ENCODE peak calls at places on chromosomes 12 and 14, in four cellular contexts. Y, D, B and M are unnamed samples.

GRCh38 chr12:45725631-45726593 is 3.6 kb upstream of the ARID2 start:
- DNase-seq in B (no peak), D (peak; percentile 31), Y (no peak), M (peak; percentile 65)

GRCh38 chr12:45988259-45988658 is 2.1 kb downstream of the SCAF11 start:
- DNase-seq in B (no peak), D (peak; percentile 40), Y (no peak), M (peak; percentile 48)

GRCh38 chr12:97748298-97748697 is 285.7 kb downstream of the RMST start:
- DNase-seq in B (no peak), D (no peak), Y (no peak), M (no peak)

GRCh38 chr12:56007892-56008471 is 10.9 kb downstream of the SUOX start:
- DNase-seq in D (peak; percentile 31), Y (no peak), B (peak; percentile 35), M (peak; percentile 15)

GRCh38 chr12:61920230-61920629 is 340.0 kb upstream of the USP15 start:
- DNase-seq in Y (no peak), D (no peak), B (no peak), M (no peak)

GRCh38 chr14:67575684-67576083 is 24.4 kb downstream of the PIGH start:
- DNase-seq in Y (no peak), D (no peak), B (no peak), M (peak; percentile 25)

GRCh38 chr12:98951401-98951800 is 306.3 kb downstream of the APAF1 start:
- DNase-seq in B (no peak), Y (no peak), D (no peak), M (no peak)

GRCh38 chr12:47768323-47768811 is 4.7 kb upstream of the SLC48A1 start:
- DNase-seq in Y (no peak), B (no peak), D (peak; percentile 51), M (peak; percentile 69)

GRCh38 chr12:104288635-104289258 is 14.8 kb upstream of the EID3 start:
- DNase-seq in D (peak; percentile 78), B (peak; percentile 81), Y (peak; percentile 81), M (peak; percentile 81)

GRCh38 chr12:108567388-108567787 is 5.0 kb downstream of the ISCU start:
- DNase-seq in D (no peak), B (no peak), Y (no peak), M (no peak)

GRCh38 chr14:93430889-93431670 is at the start of gene UNC79:
- DNase-seq in D (no peak), B (no peak), Y (no peak), M (peak; percentile 6)

GRCh38 chr12:109130755-109131521 is 14.6 kb downstream of the ACACB start:
- DNase-seq in Y (no peak), D (no peak), B (no peak), M (no peak)

GRCh38 chr14:84403585-84403984 is 1126.4 kb upstream of the FLRT2 start:
- DNase-seq in D (no peak), Y (no peak), B (no peak), M (no peak)

GRCh38 chr12:121932914-121933521 is 14.6 kb downstream of the CFAP251 start:
- DNase-seq in Y (no peak), B (no peak), D (no peak), M (no peak)

GRCh38 chr12:79934309-79935020 is 432 bp downstream of the PPP1R12A start:
- DNase-seq in B (peak; percentile 51), Y (no peak), D (peak; percentile 34), M (peak; percentile 48)

GRCh38 chr12:46256942-46257341 is 11.9 kb downstream of the SLC38A1 start:
- DNase-seq in B (no peak), D (no peak), Y (no peak), M (no peak)

GRCh38 chr14:97337670-97338069 is 540.5 kb downstream of the VRK1 start:
- DNase-seq in D (no peak), B (no peak), Y (no peak), M (no peak)

GRCh38 chr12:113837059-113837458 is 129.1 kb downstream of the RBM19 start:
- DNase-seq in D (peak; percentile 53), Y (no peak), B (no peak), M (peak; percentile 21)

GRCh38 chr12:92973614-92974013 is 44.5 kb upstream of the EEA1 start:
- DNase-seq in B (no peak), Y (peak; percentile 96), D (peak; percentile 93), M (peak; percentile 96)

GRCh38 chr14:56603648-56604047 is 24.1 kb downstream of the TMEM260 start:
- DNase-seq in Y (no peak), D (no peak), B (no peak), M (no peak)

GRCh38 chr12:104944252-104944651 is 13.8 kb downstream of the SLC41A2 start:
- DNase-seq in D (no peak), Y (no peak), B (no peak), M (no peak)

GRCh38 chr14:26255213-26255612 is 342.6 kb downstream of the NOVA1 start:
- DNase-seq in D (peak; percentile 58), B (no peak), Y (no peak), M (peak; percentile 52)

GRCh38 chr12:59164991-59165718 is 244.9 kb upstream of the LRIG3 start:
- DNase-seq in B (no peak), Y (no peak), D (peak; percentile 68), M (peak; percentile 74)

GRCh38 chr12:109873653-109874052 is 6.7 kb downstream of the GLTP start:
- DNase-seq in D (peak; percentile 78), Y (no peak), B (no peak), M (peak; percentile 28)

GRCh38 chr12:110059651-110060000 is 11.3 kb upstream of the C12orf76 start:
- DNase-seq in Y (no peak), B (no peak), D (no peak), M (no peak)

GRCh38 chr14:99574099-99574880 is 29.7 kb downstream of the CCDC85C start:
- DNase-seq in D (peak; percentile 66), Y (no peak), B (peak; percentile 80), M (peak; percentile 79)

GRCh38 chr12:91993287-91994028 is 152.2 kb downstream of the BTG1 start:
- DNase-seq in D (no peak), Y (no peak), B (no peak), M (no peak)

GRCh38 chr12:56914256-56914655 is 20.0 kb downstream of the SDR9C7 start:
- DNase-seq in Y (no peak), D (no peak), B (no peak), M (no peak)

GRCh38 chr12:69984216-69984615 is 159.2 kb downstream of the MYRFL start:
- DNase-seq in B (no peak), D (peak; percentile 64), Y (no peak), M (no peak)

DNA sequence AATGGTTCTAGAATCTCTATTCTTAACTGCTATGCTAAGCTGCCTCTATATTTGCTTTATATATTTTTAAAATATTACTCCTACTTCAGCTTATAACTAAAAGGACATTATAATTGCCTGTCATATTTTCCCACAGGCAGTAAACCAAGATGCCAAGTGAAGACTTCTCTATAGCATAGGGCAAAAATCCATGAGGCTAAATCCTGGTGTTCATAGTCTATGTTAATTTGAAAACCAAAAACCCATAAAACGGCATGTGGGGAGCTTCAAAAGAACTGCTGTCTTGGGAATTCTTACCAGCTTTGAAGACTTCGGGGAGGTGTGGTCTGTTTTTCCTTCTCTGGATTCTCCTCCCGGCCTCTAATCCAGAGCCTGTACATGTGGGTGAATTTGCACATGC is 62.0 kb upstream of the IFNG-AS1 start:
- DNase-seq in Y (no peak), B (no peak), D (no peak), M (no peak)
- H3K4me3 ChIP-seq in Y (no peak overlapping the region), B (no peak overlapping the region), D (no peak overlapping the region), M (no peak overlapping the region)

GRCh38 chr12:115980339-115980738 is 297.2 kb downstream of the MED13L start:
- DNase-seq in Y (no peak), D (no peak), B (no peak), M (no peak)

GRCh38 chr12:115979851-115980250 is 297.6 kb downstream of the MED13L start:
- DNase-seq in B (no peak), D (no peak), Y (no peak), M (no peak)

GRCh38 chr12:115979351-115979750 is 298.1 kb downstream of the MED13L start:
- DNase-seq in Y (no peak), B (no peak), D (peak; percentile 43), M (peak; percentile 71)

GRCh38 chr12:115984607-115985006 is 292.9 kb downstream of the MED13L start:
- DNase-seq in B (no peak), D (no peak), Y (no peak), M (no peak)

DNA sequence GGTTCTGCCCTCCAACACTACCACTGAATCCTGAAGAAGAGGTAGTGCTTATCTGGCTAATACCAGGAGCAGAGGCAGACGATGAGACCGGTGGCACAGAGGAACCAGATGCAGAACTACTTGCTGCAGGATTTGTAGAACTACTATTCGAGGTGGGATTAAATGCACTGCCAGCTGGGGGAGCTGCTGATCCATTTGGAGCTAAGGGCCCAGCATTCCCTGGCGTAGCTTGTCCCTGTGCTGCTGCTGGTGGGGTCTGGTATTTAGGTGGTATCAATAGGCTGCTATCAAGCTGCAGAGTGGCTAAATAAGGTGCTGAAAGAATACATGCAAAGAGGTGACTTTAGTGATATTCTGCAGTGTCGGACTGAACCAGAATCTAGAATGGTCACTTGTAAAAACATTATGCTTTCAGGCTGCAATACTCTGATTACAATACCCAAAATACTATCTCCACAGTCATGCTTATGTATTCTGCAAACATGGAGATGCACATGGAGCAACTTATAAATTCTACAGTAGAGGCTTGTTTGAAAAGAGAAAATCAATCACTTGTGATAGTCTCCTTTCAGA is 294.2 kb downstream of the MED13L start:
- DNase-seq in B (no peak), D (no peak), Y (no peak), M (no peak)
- TF ChIP-seq CTCF in B (no peak), D (peak; percentile 39), Y (peak; percentile 10), M (peak; percentile 59)

DNA sequence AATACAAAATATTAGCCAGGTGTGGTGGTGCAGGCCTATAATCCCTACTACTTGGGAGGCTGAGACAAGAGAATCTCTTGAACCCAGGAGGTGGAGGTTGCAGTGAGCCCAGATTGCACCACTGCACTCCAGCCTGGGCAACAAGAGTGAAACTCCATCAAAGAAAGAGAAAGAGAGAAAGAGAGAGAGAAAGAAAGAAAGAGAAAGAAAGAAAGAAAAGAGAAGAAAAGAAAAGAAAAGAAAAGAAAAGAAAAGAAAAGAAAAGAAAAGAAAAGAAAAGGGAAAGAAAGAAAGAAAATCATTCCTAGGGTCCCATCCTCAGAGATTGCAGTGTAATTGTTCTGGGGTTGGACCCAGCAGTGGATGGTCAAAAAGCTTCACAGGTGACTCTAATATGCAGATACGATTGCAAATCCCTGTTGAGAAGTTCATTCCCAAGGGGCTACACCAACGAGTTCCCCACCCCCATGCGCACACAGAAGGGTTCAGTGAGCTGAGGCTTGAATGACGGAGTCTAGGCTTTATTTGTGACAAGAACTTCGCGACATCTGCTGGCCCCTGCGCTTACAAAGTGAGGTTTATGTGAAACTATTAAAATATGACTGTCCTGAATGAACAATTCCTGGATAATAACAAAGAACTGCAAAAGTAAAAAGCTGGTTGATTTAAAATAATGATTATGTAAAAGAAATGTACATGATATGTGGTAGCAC is 17.4 kb upstream of the RNASE12 start:
- DNase-seq in B (no peak), Y (no peak), D (no peak), M (no peak)
- H3K4me3 ChIP-seq in B (no peak overlapping the region), Y (no peak overlapping the region), D (no peak overlapping the region), M (no peak overlapping the region)

GRCh38 chr12:33427071-33427470 is 12.5 kb downstream of the SYT10 start:
- DNase-seq in Y (no peak), B (no peak), D (no peak), M (no peak)
- TF ChIP-seq CTCF in Y (peak; percentile 36), B (no peak), D (no peak), M (no peak)

GRCh38 chr14:77559381-77559780 is 57.1 kb downstream of the SPTLC2 start:
- DNase-seq in D (no peak), Y (no peak), B (no peak), M (no peak)

GRCh38 chr14:77554207-77554606 is 55.6 kb upstream of the ISM2 start:
- DNase-seq in D (no peak), B (no peak), Y (no peak), M (no peak)

GRCh38 chr14:77554816-77555599 is 56.4 kb upstream of the ISM2 start:
- DNase-seq in D (no peak), B (no peak), Y (no peak), M (no peak)

GRCh38 chr14:77557391-77557790 is 58.8 kb upstream of the ISM2 start:
- DNase-seq in Y (no peak), B (no peak), D (no peak), M (no peak)

GRCh38 chr14:77556946-77557345 is 58.3 kb upstream of the ISM2 start:
- DNase-seq in B (no peak), D (no peak), Y (no peak), M (no peak)
- H3K4me3 ChIP-seq in B (no peak overlapping the region), D (no peak overlapping the region), Y (no peak overlapping the region), M (no peak overlapping the region)